ENCODE peak calls at places on chromosomes 1 and 21, in eight cellular contexts. One of them, this sample, is unnamed.

GRCh38 chr1:153541641-153542569 is 1.2 kb upstream of the S100A5 start:
- DNase-seq in activated T-cell treated with anti-CD3 and anti-CD28 coated beads for 1 hour: no peak
- DNase-seq in activated CD4-positive, alpha-beta T cell treated with anti-CD3 and anti-CD28 coated beads, Interleukin-2, amount 50 U/mL, for 24 hours: no peak
- DNase-seq in cardiac fibroblast: no peak
- DNase-seq in foreskin fibroblast: no peak
- DNase-seq in dermis blood vessel endothelial cell: no peak
- DNase-seq in AG09309: no peak
- DNase-seq in CD4-positive, alpha-beta T cell: no peak
- DNase-seq in this sample: no peak

GRCh38 chr1:165635823-165636222 is 4.8 kb downstream of the MGST3 start:
- DNase-seq in dermis blood vessel endothelial cell: no peak
- DNase-seq in activated CD4-positive, alpha-beta T cell treated with anti-CD3 and anti-CD28 coated beads, Interleukin-2, amount 50 U/mL, for 24 hours: no peak
- DNase-seq in foreskin fibroblast: no peak
- DNase-seq in CD4-positive, alpha-beta T cell: no peak
- DNase-seq in AG09309: no peak
- DNase-seq in activated T-cell treated with anti-CD3 and anti-CD28 coated beads for 1 hour: no peak
- DNase-seq in cardiac fibroblast: no peak
- DNase-seq in this sample: no peak

GRCh38 chr1:230860617-230861384 is 7.5 kb downstream of the C1orf198 start:
- DNase-seq in foreskin fibroblast: no peak
- DNase-seq in CD4-positive, alpha-beta T cell: no peak
- DNase-seq in activated T-cell treated with anti-CD3 and anti-CD28 coated beads for 1 hour: no peak
- DNase-seq in AG09309: no peak
- DNase-seq in cardiac fibroblast: no peak
- DNase-seq in dermis blood vessel endothelial cell: no peak
- DNase-seq in activated CD4-positive, alpha-beta T cell treated with anti-CD3 and anti-CD28 coated beads, Interleukin-2, amount 50 U/mL, for 24 hours: no peak
- DNase-seq in this sample: no peak

GRCh38 chr1:54188291-54188690 is 11.5 kb downstream of the CYB5RL start:
- DNase-seq in activated T-cell treated with anti-CD3 and anti-CD28 coated beads for 1 hour: no peak
- DNase-seq in AG09309: no peak
- DNase-seq in CD4-positive, alpha-beta T cell: no peak
- DNase-seq in foreskin fibroblast: no peak
- DNase-seq in activated CD4-positive, alpha-beta T cell treated with anti-CD3 and anti-CD28 coated beads, Interleukin-2, amount 50 U/mL, for 24 hours: no peak
- DNase-seq in dermis blood vessel endothelial cell: no peak
- DNase-seq in cardiac fibroblast: no peak
- DNase-seq in this sample: no peak

GRCh38 chr21:34242973-34243372 is 120.8 kb upstream of the KCNE2 start:
- DNase-seq in AG09309: no peak
- DNase-seq in cardiac fibroblast: no peak
- DNase-seq in dermis blood vessel endothelial cell: no peak
- DNase-seq in activated CD4-positive, alpha-beta T cell treated with anti-CD3 and anti-CD28 coated beads, Interleukin-2, amount 50 U/mL, for 24 hours: no peak
- DNase-seq in CD4-positive, alpha-beta T cell: no peak
- DNase-seq in activated T-cell treated with anti-CD3 and anti-CD28 coated beads for 1 hour: no peak
- DNase-seq in foreskin fibroblast: no peak
- DNase-seq in this sample: no peak

GRCh38 chr1:1355376-1355775 is 3.0 kb downstream of the MXRA8 start:
- DNase-seq in activated T-cell treated with anti-CD3 and anti-CD28 coated beads for 1 hour: no peak
- DNase-seq in activated CD4-positive, alpha-beta T cell treated with anti-CD3 and anti-CD28 coated beads, Interleukin-2, amount 50 U/mL, for 24 hours: no peak
- DNase-seq in dermis blood vessel endothelial cell: peak
- DNase-seq in foreskin fibroblast: no peak
- DNase-seq in CD4-positive, alpha-beta T cell: no peak
- DNase-seq in AG09309: no peak
- DNase-seq in cardiac fibroblast: no peak
- DNase-seq in this sample: no peak

GRCh38 chr21:44732263-44732662 is 20.9 kb upstream of the TSPEAR start:
- DNase-seq in dermis blood vessel endothelial cell: no peak
- DNase-seq in AG09309: no peak
- DNase-seq in activated CD4-positive, alpha-beta T cell treated with anti-CD3 and anti-CD28 coated beads, Interleukin-2, amount 50 U/mL, for 24 hours: no peak
- DNase-seq in CD4-positive, alpha-beta T cell: no peak
- DNase-seq in cardiac fibroblast: no peak
- DNase-seq in foreskin fibroblast: no peak
- DNase-seq in activated T-cell treated with anti-CD3 and anti-CD28 coated beads for 1 hour: no peak
- DNase-seq in this sample: no peak

GRCh38 chr21:42505090-42505726 is 8.4 kb upstream of the SLC37A1 start:
- DNase-seq in activated T-cell treated with anti-CD3 and anti-CD28 coated beads for 1 hour: no peak
- DNase-seq in activated CD4-positive, alpha-beta T cell treated with anti-CD3 and anti-CD28 coated beads, Interleukin-2, amount 50 U/mL, for 24 hours: no peak
- DNase-seq in AG09309: no peak
- DNase-seq in dermis blood vessel endothelial cell: no peak
- DNase-seq in foreskin fibroblast: no peak
- DNase-seq in CD4-positive, alpha-beta T cell: no peak
- DNase-seq in cardiac fibroblast: no peak
- DNase-seq in this sample: no peak

GRCh38 chr1:35319988-35320713 is 51.6 kb downstream of the ZMYM4 start:
- DNase-seq in cardiac fibroblast: peak
- DNase-seq in AG09309: no peak
- DNase-seq in CD4-positive, alpha-beta T cell: no peak
- DNase-seq in activated CD4-positive, alpha-beta T cell treated with anti-CD3 and anti-CD28 coated beads, Interleukin-2, amount 50 U/mL, for 24 hours: no peak
- DNase-seq in activated T-cell treated with anti-CD3 and anti-CD28 coated beads for 1 hour: no peak
- DNase-seq in dermis blood vessel endothelial cell: no peak
- DNase-seq in foreskin fibroblast: peak
- DNase-seq in this sample: no peak

GRCh38 chr1:157367091-157367739 is 185.1 kb downstream of the FCRL5 start:
- DNase-seq in activated CD4-positive, alpha-beta T cell treated with anti-CD3 and anti-CD28 coated beads, Interleukin-2, amount 50 U/mL, for 24 hours: no peak
- DNase-seq in cardiac fibroblast: no peak
- DNase-seq in dermis blood vessel endothelial cell: no peak
- DNase-seq in activated T-cell treated with anti-CD3 and anti-CD28 coated beads for 1 hour: no peak
- DNase-seq in foreskin fibroblast: no peak
- DNase-seq in CD4-positive, alpha-beta T cell: no peak
- DNase-seq in AG09309: no peak
- DNase-seq in this sample: no peak

GRCh38 chr1:69567847-69568434 is at the start of gene LRRC7:
- DNase-seq in activated T-cell treated with anti-CD3 and anti-CD28 coated beads for 1 hour: no peak
- DNase-seq in foreskin fibroblast: no peak
- DNase-seq in CD4-positive, alpha-beta T cell: no peak
- DNase-seq in activated CD4-positive, alpha-beta T cell treated with anti-CD3 and anti-CD28 coated beads, Interleukin-2, amount 50 U/mL, for 24 hours: no peak
- DNase-seq in dermis blood vessel endothelial cell: peak
- DNase-seq in AG09309: no peak
- DNase-seq in cardiac fibroblast: no peak
- DNase-seq in this sample: no peak

GRCh38 chr1:80769351-80769750 is 1031.4 kb upstream of the ADGRL2 start:
- DNase-seq in dermis blood vessel endothelial cell: no peak
- DNase-seq in foreskin fibroblast: no peak
- DNase-seq in CD4-positive, alpha-beta T cell: no peak
- DNase-seq in activated CD4-positive, alpha-beta T cell treated with anti-CD3 and anti-CD28 coated beads, Interleukin-2, amount 50 U/mL, for 24 hours: no peak
- DNase-seq in cardiac fibroblast: no peak
- DNase-seq in AG09309: no peak
- DNase-seq in activated T-cell treated with anti-CD3 and anti-CD28 coated beads for 1 hour: no peak
- DNase-seq in this sample: no peak